ENCODE peak calls at places on chromosomes 16 and 17, in four cellular contexts. V is GM23338, Y is astrocyte of the cerebellum, C is BJ. E is an unnamed sample.

GRCh38 chr16:15966420-15967222 is 17.2 kb downstream of the ABCC1 start:
- DNase-seq in V (no peak), Y (peak; percentile 60), C (no peak), E (peak; percentile 66)

GRCh38 chr16:85750021-85750826 is 672 bp downstream of the C16orf74 start:
- DNase-seq in V (peak; percentile 69), Y (no peak), C (no peak), E (peak; percentile 75)

GRCh38 chr17:38333635-38334295 is 10.0 kb downstream of the GPR179 start:
- DNase-seq in V (peak; percentile 91), Y (no peak), C (no peak), E (no peak)

GRCh38 chr17:80909635-80910034 is 82.0 kb upstream of the CHMP6 start:
- DNase-seq in V (no peak), Y (no peak), C (no peak), E (no peak)

GRCh38 chr16:53090591-53091507 is 36.1 kb downstream of the CHD9 start:
- DNase-seq in V (no peak), Y (peak; percentile 99), C (peak; percentile 96), E (peak; percentile 99)

GRCh38 chr17:81009124-81009523 is 17.5 kb downstream of the CHMP6 start:
- DNase-seq in V (no peak), Y (no peak), C (no peak), E (no peak)

GRCh38 chr17:3990391-3991127 is 26.3 kb upstream of the ATP2A3 start:
- DNase-seq in V (no peak), Y (no peak), C (no peak), E (no peak)

GRCh38 chr16:81530814-81531213 is 86.2 kb downstream of the CMIP start:
- DNase-seq in V (no peak), Y (no peak), C (no peak), E (no peak)

GRCh38 chr16:28181557-28181914 is 30.2 kb downstream of the XPO6 start:
- DNase-seq in V (no peak), Y (peak; percentile 93), C (peak; percentile 84), E (peak; percentile 92)

GRCh38 chr16:81315271-81316175 is 761 bp downstream of the GAN start:
- DNase-seq in V (peak; percentile 33), Y (no peak), C (no peak), E (peak; percentile 69)

GRCh38 chr17:69907081-69907847 is 167.8 kb upstream of the KCNJ16 start:
- DNase-seq in V (no peak), Y (no peak), C (no peak), E (peak; percentile 42)

GRCh38 chr16:72101195-72101594 is 7.5 kb downstream of the DHX38 start:
- DNase-seq in V (no peak), Y (no peak), C (no peak), E (no peak)

GRCh38 chr16:72094266-72094610 is 591 bp downstream of the DHX38 start:
- DNase-seq in V (peak; percentile 40), Y (no peak), C (no peak), E (no peak)

GRCh38 chr16:72098936-72099335 is 5.3 kb downstream of the DHX38 start:
- DNase-seq in V (peak; percentile 36), Y (no peak), C (no peak), E (no peak)

GRCh38 chr16:72104905-72105304 is 11.3 kb downstream of the DHX38 start:
- DNase-seq in V (no peak), Y (no peak), C (no peak), E (no peak)

GRCh38 chr16:72099377-72099818 is 5.8 kb downstream of the DHX38 start:
- DNase-seq in V (peak; percentile 82), Y (peak; percentile 18), C (no peak), E (peak; percentile 72)
- TF ChIP-seq CTCF in V (peak; percentile 63), Y (peak; percentile 58), C (peak; percentile 48), E (peak; percentile 59)

GRCh38 chr16:17416461-17417221 is 54.1 kb downstream of the XYLT1 start:
- DNase-seq in V (peak; percentile 78), Y (no peak), C (no peak), E (peak; percentile 19)
- TF ChIP-seq CTCF in V (no peak), Y (peak; percentile 24), C (peak; percentile 41), E (no peak)

GRCh38 chr16:19215705-19216104 is 47.7 kb downstream of the SYT17 start:
- DNase-seq in V (no peak), Y (no peak), C (no peak), E (no peak)

GRCh38 chr16:19210175-19210924 is 42.3 kb downstream of the SYT17 start:
- DNase-seq in V (no peak), Y (no peak), C (no peak), E (no peak)

GRCh38 chr16:19212059-19212458 is 44.0 kb downstream of the SYT17 start:
- DNase-seq in V (no peak), Y (no peak), C (no peak), E (no peak)

GRCh38 chr16:19210968-19211367 is 42.9 kb downstream of the SYT17 start:
- DNase-seq in V (no peak), Y (no peak), C (no peak), E (no peak)

DNA sequence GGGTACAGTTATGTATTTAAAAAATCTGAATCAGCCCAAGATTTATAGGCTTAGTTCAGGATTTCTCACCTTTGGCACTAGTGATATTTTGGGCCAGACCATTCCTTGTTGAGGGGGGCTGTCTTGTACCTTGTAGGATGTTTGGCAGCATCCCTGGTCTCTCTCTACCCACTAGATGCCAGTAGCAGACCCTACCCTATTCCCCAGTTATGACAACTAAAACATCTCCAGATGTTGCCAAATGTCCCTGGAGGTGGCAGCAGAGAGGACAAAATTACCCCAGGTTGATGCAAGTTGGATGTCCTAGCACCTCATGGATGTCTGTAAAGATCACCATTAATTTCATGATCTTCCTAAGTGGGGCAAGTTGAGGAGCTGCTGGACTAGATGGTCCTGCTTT is 45.8 kb downstream of the SYT17 start:
- DNase-seq in V (no peak), Y (no peak), C (no peak), E (no peak)
- TF ChIP-seq CTCF in V (no peak), Y (no peak), C (no peak), E (no peak)

DNA sequence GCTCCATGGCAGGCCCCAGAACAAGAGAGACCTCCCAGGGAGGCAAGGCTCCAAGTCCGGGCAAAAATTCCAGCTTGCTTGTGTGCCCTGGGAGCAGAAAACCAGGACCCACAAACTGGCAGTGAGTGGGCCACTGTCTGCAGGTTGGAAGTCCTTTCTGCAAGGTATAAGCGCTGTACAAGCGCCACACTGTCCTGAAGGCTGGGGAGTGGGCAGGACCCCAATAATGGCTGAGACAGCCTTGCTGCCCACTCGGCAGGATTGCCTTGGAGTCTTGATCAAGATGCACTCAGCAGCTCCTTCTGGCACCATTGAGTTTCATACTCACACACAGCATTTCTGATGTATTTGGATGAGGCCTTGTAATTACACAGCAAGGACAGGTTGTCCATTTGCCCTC is 388.6 kb downstream of the CPPED1 start:
- DNase-seq in V (no peak), Y (no peak), C (no peak), E (no peak)
- TF ChIP-seq CTCF in V (no peak), Y (no peak), C (no peak), E (no peak)

GRCh38 chr17:17752822-17753448 is 71.7 kb downstream of the RAI1 start:
- DNase-seq in V (no peak), Y (no peak), C (no peak), E (no peak)
- TF ChIP-seq CTCF in V (no peak), Y (no peak), C (no peak), E (no peak)

GRCh38 chr17:2366747-2367494 is 29.6 kb downstream of the SGSM2 start:
- DNase-seq in V (peak; percentile 74), Y (no peak), C (no peak), E (peak; percentile 19)
- TF ChIP-seq CTCF in V (peak; percentile 59), Y (peak; percentile 39), C (peak; percentile 22), E (peak; percentile 16)

DNA sequence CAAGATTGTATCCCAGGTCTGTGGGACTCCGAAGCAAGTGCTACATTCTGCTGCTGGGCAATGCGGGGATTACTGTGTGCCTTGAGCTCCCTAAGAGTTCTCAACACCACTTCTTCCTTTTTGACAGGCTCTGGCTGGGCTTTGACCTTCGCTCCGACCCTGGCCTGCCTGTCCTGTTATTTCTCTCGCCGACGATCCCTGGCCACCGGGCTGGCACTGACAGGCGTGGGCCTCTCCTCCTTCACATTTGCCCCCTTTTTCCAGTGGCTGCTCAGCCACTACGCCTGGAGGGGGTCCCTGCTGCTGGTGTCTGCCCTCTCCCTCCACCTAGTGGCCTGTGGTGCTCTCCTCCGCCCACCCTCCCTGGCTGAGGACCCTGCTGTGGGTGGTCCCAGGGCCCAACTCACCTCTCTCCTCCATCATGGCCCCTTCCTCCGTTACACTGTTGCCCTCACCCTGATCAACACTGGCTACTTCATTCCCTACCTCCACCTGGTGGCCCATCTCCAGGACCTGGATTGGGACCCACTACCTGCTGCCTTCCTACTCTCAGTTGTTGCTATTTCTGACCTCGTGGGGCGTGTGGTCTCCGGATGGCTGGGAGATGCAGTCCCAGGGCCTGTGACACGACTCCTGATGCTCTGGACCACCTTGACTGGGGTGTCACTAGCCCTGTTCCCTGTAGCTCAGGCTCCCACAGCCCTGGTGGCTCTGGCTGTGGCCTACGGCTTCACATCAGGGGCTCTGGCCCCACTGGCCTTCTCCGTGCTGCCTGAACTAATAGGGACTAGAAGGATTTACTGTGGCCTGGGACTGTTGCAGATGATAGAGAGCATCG is 2.4 kb downstream of the SLC16A13 start:
- DNase-seq in V (no peak), Y (no peak), C (no peak), E (no peak)
- TF ChIP-seq CTCF in V (no peak), Y (no peak), C (no peak), E (no peak)